ENCODE peak calls at places on chromosomes 4 and X, in seven cellular contexts. Q is right atrium auricular region, X is endodermal cell, L is ovary, E is pancreas, N is thoracic aorta, A is kidney epithelial cell. H is an unnamed sample.

GRCh38 chr4:38366451-38366850 is 297.5 kb upstream of the KLF3 start:
- DNase-seq in X (no peak), N (peak; percentile 30), E (no peak), L (no peak), Q (peak; percentile 72), A (no peak), H (no peak)

GRCh38 chrX:130196453-130196852 is 24.7 kb downstream of the RAB33A start:
- DNase-seq in L (no peak), N (no peak), X (no peak), Q (no peak), E (no peak), A (no peak), H (no peak)

GRCh38 chr4:157600583-157600982 is 380.1 kb downstream of the GRIA2 start:
- DNase-seq in N (no peak), X (no peak), A (no peak), L (no peak), Q (no peak), E (no peak), H (no peak)

GRCh38 chr4:145061325-145061920 is 36.6 kb downstream of the ANAPC10 start:
- DNase-seq in X (no peak), N (no peak), Q (no peak), E (no peak), A (no peak), L (no peak), H (peak; percentile 16)

GRCh38 chr4:24778427-24779225 is 16.7 kb upstream of the SOD3 start:
- DNase-seq in E (no peak), A (no peak), N (peak; percentile 42), X (no peak), Q (peak; percentile 75), L (peak; percentile 66), H (no peak)

GRCh38 chrX:3286196-3286920 is 60.1 kb downstream of the MXRA5 start:
- DNase-seq in X (no peak), N (no peak), A (no peak), L (no peak), E (no peak), Q (no peak), H (peak; percentile 91)

GRCh38 chr4:126216611-126217010 is 901.9 kb downstream of the FAT4 start:
- DNase-seq in E (no peak), Q (no peak), X (no peak), L (no peak), N (no peak), A (no peak), H (no peak)

GRCh38 chrX:134431894-134432293 is 28.1 kb upstream of the HPRT1 start:
- DNase-seq in N (no peak), X (no peak), Q (no peak), E (no peak), A (peak; percentile 25), L (no peak), H (no peak)

GRCh38 chrX:9466115-9466495 is 1.2 kb downstream of the TBL1X start:
- DNase-seq in A (no peak), N (no peak), Q (peak; percentile 67), X (peak; percentile 75), L (peak; percentile 35), E (peak; percentile 32), H (no peak)

GRCh38 chrX:77918568-77918967 is 8.1 kb downstream of the ATP7A start:
- DNase-seq in N (no peak), L (no peak), E (no peak), Q (no peak), A (no peak), X (no peak), H (no peak)

GRCh38 chr4:76589402-76589801 is 154.4 kb downstream of the SHROOM3 start:
- DNase-seq in Q (no peak), A (no peak), N (no peak), L (no peak), E (no peak), X (peak; percentile 65), H (peak; percentile 87)

GRCh38 chr4:93515208-93515607 is 313.3 kb upstream of the ATOH1 start:
- DNase-seq in X (no peak), N (no peak), Q (no peak), E (no peak), L (no peak), A (no peak), H (no peak)

GRCh38 chrX:116435597-116435996 is 809 bp upstream of the SLC6A14 start:
- DNase-seq in L (no peak), X (no peak), A (no peak), N (no peak), Q (no peak), E (no peak), H (no peak)

GRCh38 chr4:184255917-184256642 is 38.4 kb upstream of the ENPP6 start:
- DNase-seq in N (no peak), X (no peak), L (no peak), A (no peak), E (no peak), Q (no peak), H (no peak)

GRCh38 chr4:182089326-182089725 is 153.9 kb upstream of the TENM3 start:
- DNase-seq in X (peak; percentile 71), Q (no peak), E (peak; percentile 11), A (no peak), L (no peak), N (no peak), H (no peak)
- TF ChIP-seq CTCF in X (peak; percentile 80), Q (no peak), E (no peak), A (peak; percentile 17), L (no peak), N (no peak), H (peak; percentile 23)

GRCh38 chr4:88597970-88598369 is 5.7 kb downstream of the HERC3 start:
- DNase-seq in L (no peak), A (no peak), Q (no peak), N (no peak), X (no peak), E (no peak), H (peak; percentile 59)
- H3K4me3 ChIP-seq in L (no peak overlapping the region), A (no peak overlapping the region), Q (no peak overlapping the region), N (no peak overlapping the region), X (peak overlapping the region; percentile 11), E (no peak overlapping the region), H (no peak overlapping the region)

GRCh38 chrX:38796926-38797325 is 4.3 kb upstream of the MID1IP1 start:
- DNase-seq in Q (no peak), N (no peak), E (no peak), L (no peak), X (no peak), A (no peak), H (no peak)

GRCh38 chrX:38803286-38803608 is 2.0 kb downstream of the MID1IP1 start:
- DNase-seq in X (no peak), L (no peak), A (no peak), E (no peak), Q (no peak), N (no peak), H (no peak)

GRCh38 chrX:38798956-38799355 is 2.3 kb upstream of the MID1IP1 start:
- DNase-seq in A (no peak), N (no peak), X (no peak), E (no peak), L (no peak), Q (no peak), H (no peak)

GRCh38 chrX:38800981-38801845 is at the start of gene MID1IP1:
- DNase-seq in E (peak; percentile 92), A (peak; percentile 60), L (peak; percentile 91), Q (peak; percentile 93), X (peak; percentile 95), N (peak; percentile 47), H (peak; percentile 71)

GRCh38 chrX:38799995-38800394 is 1.3 kb upstream of the MID1IP1 start:
- DNase-seq in E (no peak), X (no peak), N (no peak), A (no peak), L (no peak), Q (no peak), H (no peak)
- TF ChIP-seq CTCF in E (no peak), X (peak; percentile 37), N (no peak), A (no peak), L (no peak), Q (no peak), H (no peak)

GRCh38 chrX:122880952-122881351 is 303.1 kb upstream of the GRIA3 start:
- DNase-seq in Q (no peak), A (no peak), X (peak; percentile 42), N (no peak), L (no peak), E (no peak), H (no peak)

DNA sequence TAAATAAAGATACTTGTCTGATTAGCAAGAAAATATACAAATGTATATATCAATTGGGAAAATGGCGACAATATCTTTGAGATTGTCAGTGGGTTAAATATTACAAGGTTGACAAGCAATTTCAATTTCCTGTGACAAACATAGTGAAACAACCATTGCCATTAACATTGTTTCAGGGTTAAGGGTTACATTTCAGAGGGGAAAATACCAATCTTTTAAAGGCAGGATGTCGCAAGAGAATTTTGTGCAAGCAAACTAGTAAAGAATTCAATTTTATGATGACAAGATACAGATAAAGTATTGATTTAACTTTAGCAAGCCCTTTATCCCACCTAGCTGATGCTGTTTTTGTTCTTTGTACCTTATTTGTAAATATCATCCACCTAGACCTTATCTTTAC is 305.8 kb upstream of the GRIA3 start:
- DNase-seq in E (no peak), X (no peak), A (no peak), L (no peak), Q (no peak), N (no peak), H (no peak)
- H3K4me3 ChIP-seq in E (no peak overlapping the region), X (no peak overlapping the region), A (no peak overlapping the region), L (no peak overlapping the region), Q (no peak overlapping the region), N (no peak overlapping the region), H (no peak overlapping the region)